ENCODE peak calls at places on chromosomes 11 and 22, in six cellular contexts. B, L, Z, A, W and S are unnamed samples.

GRCh38 chr11:131859811-131860210 is 489.4 kb downstream of the NTM start:
- DNase-seq in B (no peak), L (no peak), Z (no peak), A (no peak), W (no peak), S (no peak)

GRCh38 chr22:46078241-46079092 is 71.9 kb upstream of the PPARA start:
- DNase-seq in B (no peak), L (no peak), Z (no peak), A (peak), W (no peak), S (peak)

GRCh38 chr11:23370580-23371275 is 510.5 kb upstream of the CCDC179 start:
- DNase-seq in B (no peak), L (no peak), Z (peak), A (no peak), W (no peak), S (no peak)

GRCh38 chr22:41382610-41383009 is 868 bp downstream of the TEF start:
- DNase-seq in B (no peak), L (no peak), Z (no peak), A (no peak), W (no peak), S (no peak)

GRCh38 chr11:14073821-14074529 is 111.5 kb downstream of the SPON1 start:
- DNase-seq in B (no peak), L (no peak), Z (no peak), A (no peak), W (no peak), S (no peak)

GRCh38 chr11:35511666-35512065 is 13.8 kb downstream of the PAMR1 start:
- DNase-seq in B (no peak), L (no peak), Z (no peak), A (no peak), W (no peak), S (no peak)

GRCh38 chr11:26228778-26229177 is 103.2 kb upstream of the ANO3 start:
- DNase-seq in B (no peak), L (no peak), Z (no peak), A (no peak), W (no peak), S (no peak)

GRCh38 chr11:79413258-79413657 is 27.6 kb downstream of the TENM4 start:
- DNase-seq in B (no peak), L (peak), Z (peak), A (peak), W (no peak), S (peak)

GRCh38 chr11:65932558-65932919 is 12.7 kb upstream of the TSGA10IP start:
- DNase-seq in B (no peak), L (no peak), Z (peak), A (no peak), W (no peak), S (no peak)

GRCh38 chr11:122100222-122101080 is 15.6 kb downstream of the BLID start:
- DNase-seq in B (no peak), L (peak), Z (no peak), A (peak), W (no peak), S (peak)

GRCh38 chr11:2777396-2777795 is 77.6 kb upstream of the KCNQ1OT1 start:
- DNase-seq in B (no peak), L (no peak), Z (no peak), A (no peak), W (no peak), S (peak)

GRCh38 chr11:94768602-94769511 is 701 bp downstream of the AMOTL1 start:
- DNase-seq in B (no peak), L (peak), Z (peak), A (peak), W (no peak), S (no peak)

GRCh38 chr11:9568854-9569587 is 4.4 kb upstream of the WEE1 start:
- DNase-seq in B (peak), L (no peak), Z (peak), A (no peak), W (no peak), S (peak)

GRCh38 chr11:68673291-68673930 is 10.9 kb upstream of the GAL start:
- DNase-seq in B (no peak), L (no peak), Z (no peak), A (no peak), W (no peak), S (no peak)

GRCh38 chr11:70712471-70712870 is 314.1 kb downstream of the CTTN start:
- DNase-seq in B (no peak), L (no peak), Z (no peak), A (no peak), W (no peak), S (no peak)

GRCh38 chr11:68773521-68774187 is 22.3 kb upstream of the TESMIN start:
- DNase-seq in B (no peak), L (no peak), Z (no peak), A (peak), W (no peak), S (no peak)

GRCh38 chr22:19457828-19458428 is 10.4 kb upstream of the C22orf39 start:
- DNase-seq in B (no peak), L (no peak), Z (no peak), A (peak), W (no peak), S (no peak)

GRCh38 chr11:1875093-1875785 is 16.5 kb downstream of the PRR33 start:
- DNase-seq in B (no peak), L (no peak), Z (no peak), A (peak), W (no peak), S (no peak)

GRCh38 chr11:43582837-43583462 is 97.6 kb upstream of the HSD17B12 start:
- DNase-seq in B (no peak), L (peak), Z (peak), A (no peak), W (no peak), S (no peak)

GRCh38 chr11:12288212-12288933 is 89.0 kb upstream of the PARVA start:
- DNase-seq in B (peak), L (peak), Z (peak), A (peak), W (peak), S (peak)